ENCODE peak calls at places on chromosome 7, in nine cellular contexts. One of them, this sample, is unnamed.

GRCh38 chr7:126803990-126804389 is 448.8 kb downstream of the GRM8 start:
- DNase-seq in ovary: no peak
- DNase-seq in heart left ventricle: no peak
- DNase-seq in HCT116: no peak
- DNase-seq in sigmoid colon: no peak
- DNase-seq in breast epithelium: no peak
- DNase-seq in endothelial cell of umbilical vein: no peak
- DNase-seq in transverse colon: no peak
- DNase-seq in stomach: no peak
- DNase-seq in this sample: no peak

GRCh38 chr7:133512560-133512959 is 259.7 kb downstream of the EXOC4 start:
- DNase-seq in sigmoid colon: no peak
- DNase-seq in transverse colon: no peak
- DNase-seq in stomach: no peak
- DNase-seq in heart left ventricle: no peak
- DNase-seq in endothelial cell of umbilical vein: no peak
- DNase-seq in breast epithelium: no peak
- DNase-seq in ovary: no peak
- DNase-seq in HCT116: no peak
- DNase-seq in this sample: no peak

GRCh38 chr7:159007308-159008054 is 137.2 kb downstream of the VIPR2 start:
- DNase-seq in stomach: no peak
- DNase-seq in transverse colon: no peak
- DNase-seq in ovary: no peak
- DNase-seq in HCT116: no peak
- DNase-seq in endothelial cell of umbilical vein: no peak
- DNase-seq in heart left ventricle: no peak
- DNase-seq in sigmoid colon: peak
- DNase-seq in breast epithelium: no peak
- DNase-seq in this sample: no peak

GRCh38 chr7:94396044-94396443 is 1.3 kb downstream of the COL1A2 start:
- DNase-seq in endothelial cell of umbilical vein: no peak
- DNase-seq in stomach: no peak
- DNase-seq in ovary: no peak
- DNase-seq in breast epithelium: no peak
- DNase-seq in sigmoid colon: no peak
- DNase-seq in HCT116: no peak
- DNase-seq in transverse colon: no peak
- DNase-seq in heart left ventricle: no peak
- DNase-seq in this sample: no peak

GRCh38 chr7:50812847-50813475 is 30.3 kb upstream of the GRB10 start:
- DNase-seq in stomach: peak
- DNase-seq in ovary: peak
- DNase-seq in endothelial cell of umbilical vein: peak
- DNase-seq in HCT116: peak
- DNase-seq in breast epithelium: peak
- DNase-seq in heart left ventricle: peak
- DNase-seq in transverse colon: peak
- DNase-seq in sigmoid colon: peak
- DNase-seq in this sample: peak

GRCh38 chr7:87435546-87435945 is 39.9 kb downstream of the ABCB4 start:
- DNase-seq in heart left ventricle: no peak
- DNase-seq in breast epithelium: no peak
- DNase-seq in ovary: no peak
- DNase-seq in HCT116: no peak
- DNase-seq in endothelial cell of umbilical vein: no peak
- DNase-seq in sigmoid colon: no peak
- DNase-seq in transverse colon: no peak
- DNase-seq in stomach: no peak
- DNase-seq in this sample: no peak

GRCh38 chr7:149125189-149125863 is 798 bp downstream of the ZNF425 start:
- DNase-seq in ovary: no peak
- DNase-seq in breast epithelium: no peak
- DNase-seq in sigmoid colon: peak
- DNase-seq in heart left ventricle: no peak
- DNase-seq in HCT116: no peak
- DNase-seq in endothelial cell of umbilical vein: no peak
- DNase-seq in transverse colon: no peak
- DNase-seq in stomach: no peak
- DNase-seq in this sample: no peak

GRCh38 chr7:110841840-110842579 is 248.9 kb upstream of the LRRN3 start:
- DNase-seq in breast epithelium: no peak
- DNase-seq in sigmoid colon: no peak
- DNase-seq in endothelial cell of umbilical vein: no peak
- DNase-seq in transverse colon: no peak
- DNase-seq in stomach: no peak
- DNase-seq in HCT116: no peak
- DNase-seq in ovary: no peak
- DNase-seq in heart left ventricle: peak
- DNase-seq in this sample: no peak

GRCh38 chr7:78141533-78142281 is 343.1 kb downstream of the PHTF2 start:
- DNase-seq in endothelial cell of umbilical vein: no peak
- DNase-seq in heart left ventricle: no peak
- DNase-seq in stomach: no peak
- DNase-seq in HCT116: no peak
- DNase-seq in sigmoid colon: no peak
- DNase-seq in breast epithelium: no peak
- DNase-seq in transverse colon: no peak
- DNase-seq in ovary: peak
- DNase-seq in this sample: no peak

GRCh38 chr7:78985509-78985908 is 468.0 kb downstream of the MAGI2 start:
- DNase-seq in heart left ventricle: no peak
- DNase-seq in sigmoid colon: no peak
- DNase-seq in transverse colon: no peak
- DNase-seq in endothelial cell of umbilical vein: no peak
- DNase-seq in HCT116: no peak
- DNase-seq in breast epithelium: no peak
- DNase-seq in stomach: no peak
- DNase-seq in ovary: no peak
- DNase-seq in this sample: no peak

GRCh38 chr7:102834999-102835398 is 77.8 kb upstream of the LRRC17 start:
- DNase-seq in HCT116: peak
- DNase-seq in sigmoid colon: no peak
- DNase-seq in ovary: no peak
- DNase-seq in breast epithelium: no peak
- DNase-seq in heart left ventricle: no peak
- DNase-seq in endothelial cell of umbilical vein: peak
- DNase-seq in transverse colon: no peak
- DNase-seq in stomach: no peak
- DNase-seq in this sample: no peak

GRCh38 chr7:99380032-99380822 is 5.7 kb downstream of the ARPC1B start:
- DNase-seq in ovary: no peak
- DNase-seq in heart left ventricle: peak
- DNase-seq in transverse colon: peak
- DNase-seq in HCT116: no peak
- DNase-seq in endothelial cell of umbilical vein: peak
- DNase-seq in sigmoid colon: no peak
- DNase-seq in stomach: no peak
- DNase-seq in breast epithelium: no peak
- DNase-seq in this sample: peak
- TF ChIP-seq POLR2A in ovary: no peak
- TF ChIP-seq POLR2A in heart left ventricle: no peak
- TF ChIP-seq POLR2A in transverse colon: no peak
- TF ChIP-seq POLR2A in HCT116: no peak
- TF ChIP-seq POLR2A in endothelial cell of umbilical vein: no peak
- TF ChIP-seq POLR2A in sigmoid colon: no peak
- TF ChIP-seq POLR2A in stomach: no peak
- TF ChIP-seq POLR2A in breast epithelium: no peak
- TF ChIP-seq POLR2A in this sample: no peak

GRCh38 chr7:107213945-107214344 is 45.1 kb downstream of the HBP1 start:
- DNase-seq in transverse colon: no peak
- DNase-seq in endothelial cell of umbilical vein: no peak
- DNase-seq in ovary: no peak
- DNase-seq in breast epithelium: no peak
- DNase-seq in sigmoid colon: no peak
- DNase-seq in HCT116: no peak
- DNase-seq in stomach: no peak
- DNase-seq in heart left ventricle: no peak
- DNase-seq in this sample: no peak

GRCh38 chr7:107210400-107210799 is 41.6 kb downstream of the HBP1 start:
- DNase-seq in heart left ventricle: no peak
- DNase-seq in stomach: no peak
- DNase-seq in sigmoid colon: no peak
- DNase-seq in HCT116: no peak
- DNase-seq in ovary: no peak
- DNase-seq in breast epithelium: no peak
- DNase-seq in transverse colon: no peak
- DNase-seq in endothelial cell of umbilical vein: no peak
- DNase-seq in this sample: no peak

GRCh38 chr7:107209565-107209964 is 40.8 kb downstream of the HBP1 start:
- DNase-seq in breast epithelium: no peak
- DNase-seq in sigmoid colon: no peak
- DNase-seq in HCT116: no peak
- DNase-seq in endothelial cell of umbilical vein: no peak
- DNase-seq in stomach: no peak
- DNase-seq in transverse colon: no peak
- DNase-seq in heart left ventricle: peak
- DNase-seq in ovary: no peak
- DNase-seq in this sample: no peak

GRCh38 chr7:107212719-107213118 is 43.9 kb downstream of the HBP1 start:
- DNase-seq in transverse colon: no peak
- DNase-seq in ovary: no peak
- DNase-seq in stomach: no peak
- DNase-seq in endothelial cell of umbilical vein: no peak
- DNase-seq in HCT116: no peak
- DNase-seq in sigmoid colon: no peak
- DNase-seq in heart left ventricle: no peak
- DNase-seq in breast epithelium: no peak
- DNase-seq in this sample: no peak

DNA sequence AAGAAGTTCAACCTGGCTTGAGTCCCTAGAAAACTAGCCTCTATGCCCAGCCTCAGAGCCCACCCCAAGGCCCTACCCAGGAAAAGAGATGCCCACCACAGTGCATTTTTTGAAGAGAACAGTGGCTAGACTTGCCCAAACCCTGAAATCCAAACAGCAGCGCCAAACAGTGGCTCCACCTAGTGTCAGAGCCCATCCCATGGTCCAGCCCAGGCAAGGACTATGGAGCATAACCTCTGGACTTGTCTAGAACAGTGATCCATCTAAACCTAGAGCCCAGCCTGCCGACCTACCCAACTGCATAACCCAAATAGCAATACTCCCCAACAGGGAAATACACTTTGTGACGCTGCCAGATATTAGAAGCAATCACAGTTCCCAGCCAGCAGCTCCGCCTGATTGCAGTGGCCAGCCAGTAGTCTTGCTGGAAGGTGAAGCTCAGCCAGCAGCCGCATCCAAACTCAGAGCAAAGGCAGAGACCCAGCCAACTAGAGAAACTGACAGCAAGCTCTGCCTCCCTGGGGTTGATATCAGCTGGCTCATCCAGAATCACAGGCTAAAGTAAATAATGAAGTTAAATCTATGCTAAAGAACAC is 44.5 kb downstream of the HBP1 start:
- DNase-seq in heart left ventricle: peak
- DNase-seq in breast epithelium: no peak
- DNase-seq in HCT116: no peak
- DNase-seq in ovary: no peak
- DNase-seq in endothelial cell of umbilical vein: no peak
- DNase-seq in sigmoid colon: no peak
- DNase-seq in stomach: no peak
- DNase-seq in transverse colon: no peak
- DNase-seq in this sample: no peak
- TF ChIP-seq CTCF in heart left ventricle: no peak
- TF ChIP-seq CTCF in breast epithelium: no peak
- TF ChIP-seq CTCF in HCT116: no peak
- TF ChIP-seq CTCF in ovary: no peak
- TF ChIP-seq CTCF in endothelial cell of umbilical vein: no peak
- TF ChIP-seq CTCF in sigmoid colon: no peak
- TF ChIP-seq CTCF in stomach: no peak
- TF ChIP-seq CTCF in transverse colon: no peak
- TF ChIP-seq CTCF in this sample: no peak

GRCh38 chr7:123647106-123647730 is 8.4 kb upstream of the LMOD2 start:
- DNase-seq in endothelial cell of umbilical vein: no peak
- DNase-seq in sigmoid colon: no peak
- DNase-seq in breast epithelium: no peak
- DNase-seq in ovary: no peak
- DNase-seq in stomach: no peak
- DNase-seq in HCT116: no peak
- DNase-seq in transverse colon: no peak
- DNase-seq in heart left ventricle: no peak
- DNase-seq in this sample: no peak

GRCh38 chr7:123649956-123650355 is 5.7 kb upstream of the LMOD2 start:
- DNase-seq in ovary: no peak
- DNase-seq in HCT116: no peak
- DNase-seq in transverse colon: no peak
- DNase-seq in heart left ventricle: no peak
- DNase-seq in endothelial cell of umbilical vein: peak
- DNase-seq in breast epithelium: no peak
- DNase-seq in stomach: no peak
- DNase-seq in sigmoid colon: no peak
- DNase-seq in this sample: no peak

GRCh38 chr7:123641901-123642300 is 13.8 kb upstream of the LMOD2 start:
- DNase-seq in stomach: no peak
- DNase-seq in ovary: no peak
- DNase-seq in endothelial cell of umbilical vein: no peak
- DNase-seq in transverse colon: no peak
- DNase-seq in sigmoid colon: no peak
- DNase-seq in breast epithelium: no peak
- DNase-seq in heart left ventricle: no peak
- DNase-seq in HCT116: no peak
- DNase-seq in this sample: no peak

GRCh38 chr7:123643495-123644428 is 11.9 kb upstream of the LMOD2 start:
- DNase-seq in stomach: no peak
- DNase-seq in endothelial cell of umbilical vein: peak
- DNase-seq in HCT116: peak
- DNase-seq in transverse colon: no peak
- DNase-seq in heart left ventricle: peak
- DNase-seq in ovary: peak
- DNase-seq in breast epithelium: no peak
- DNase-seq in sigmoid colon: no peak
- DNase-seq in this sample: no peak

DNA sequence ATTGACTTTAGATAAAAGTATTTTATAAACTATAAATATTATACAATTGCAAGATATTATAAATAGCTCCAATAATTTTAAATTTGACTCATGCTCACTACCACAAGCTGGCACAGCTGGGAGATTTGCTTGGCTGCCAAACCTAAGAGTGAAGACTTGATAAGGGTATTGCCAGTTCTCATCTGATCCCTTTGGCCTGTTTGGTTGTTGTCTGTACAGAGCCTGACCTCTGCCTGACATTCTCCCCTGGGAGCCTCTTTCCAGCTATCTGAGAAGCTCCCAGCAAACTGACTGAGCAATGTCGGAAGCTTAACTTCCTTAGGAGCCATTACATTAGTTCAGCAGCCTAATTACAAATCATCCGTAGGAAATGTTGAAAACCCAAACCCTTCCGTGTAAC is 10.2 kb upstream of the LMOD2 start:
- DNase-seq in stomach: no peak
- DNase-seq in breast epithelium: no peak
- DNase-seq in sigmoid colon: no peak
- DNase-seq in transverse colon: no peak
- DNase-seq in endothelial cell of umbilical vein: no peak
- DNase-seq in HCT116: no peak
- DNase-seq in ovary: no peak
- DNase-seq in heart left ventricle: peak
- DNase-seq in this sample: no peak
- H3K4me3 ChIP-seq in stomach: no peak
- H3K4me3 ChIP-seq in breast epithelium: no peak
- H3K4me3 ChIP-seq in sigmoid colon: no peak
- H3K4me3 ChIP-seq in transverse colon: no peak
- H3K4me3 ChIP-seq in endothelial cell of umbilical vein: no peak
- H3K4me3 ChIP-seq in HCT116: no peak
- H3K4me3 ChIP-seq in ovary: no peak
- H3K4me3 ChIP-seq in heart left ventricle: no peak
- H3K4me3 ChIP-seq in this sample: no peak

GRCh38 chr7:18508441-18509427 is 13.2 kb downstream of the HDAC9 start:
- DNase-seq in sigmoid colon: no peak
- DNase-seq in HCT116: peak
- DNase-seq in endothelial cell of umbilical vein: peak
- DNase-seq in heart left ventricle: no peak
- DNase-seq in breast epithelium: no peak
- DNase-seq in stomach: no peak
- DNase-seq in transverse colon: no peak
- DNase-seq in ovary: no peak
- DNase-seq in this sample: no peak
- TF ChIP-seq POLR2A in sigmoid colon: no peak
- TF ChIP-seq POLR2A in HCT116: no peak
- TF ChIP-seq POLR2A in endothelial cell of umbilical vein: no peak
- TF ChIP-seq POLR2A in heart left ventricle: no peak
- TF ChIP-seq POLR2A in breast epithelium: no peak
- TF ChIP-seq POLR2A in stomach: no peak
- TF ChIP-seq POLR2A in transverse colon: no peak
- TF ChIP-seq POLR2A in ovary: no peak
- TF ChIP-seq POLR2A in this sample: no peak

This sample was measured in lower leg skin.